ENCODE peak calls at places on chromosome 9, in four cellular contexts. J is esophagus squamous epithelium, K is prostate gland, I is A549. G is an unnamed sample.

GRCh38 chr9:137008312-137008711 is 11.9 kb upstream of the CLIC3 start:
- DNase-seq in J (no peak), K (no peak), I (no peak), G (no peak)

GRCh38 chr9:136713555-136713949 is 1.2 kb downstream of the DIPK1B start:
- DNase-seq in J (no peak), K (no peak), I (no peak), G (no peak)

GRCh38 chr9:132908635-132909034 is 29.9 kb downstream of the SPACA9 start:
- DNase-seq in J (no peak), K (no peak), I (no peak), G (no peak)

GRCh38 chr9:115194216-115194615 is 76.3 kb upstream of the TNC start:
- DNase-seq in J (no peak), K (no peak), I (no peak), G (no peak)

GRCh38 chr9:73143606-73144328 is 7.9 kb upstream of the ANXA1 start:
- DNase-seq in J (no peak), K (no peak), I (peak), G (no peak)

GRCh38 chr9:91024841-91025240 is 223.2 kb downstream of the SYK start:
- DNase-seq in J (no peak), K (no peak), I (no peak), G (no peak)

GRCh38 chr9:95517559-95517933 is 775 bp upstream of the PTCH1 start:
- DNase-seq in J (no peak), K (no peak), I (no peak), G (no peak)

GRCh38 chr9:37963936-37964739 is 60.2 kb upstream of the SLC25A51 start:
- DNase-seq in J (no peak), K (peak), I (peak), G (peak)

GRCh38 chr9:113057193-113057592 is 669 bp upstream of the ZFP37 start:
- DNase-seq in J (no peak), K (no peak), I (peak), G (no peak)

GRCh38 chr9:18675973-18676372 is 202.0 kb downstream of the ADAMTSL1 start:
- DNase-seq in J (no peak), K (no peak), I (no peak), G (no peak)

GRCh38 chr9:8647824-8648223 is 848.2 kb upstream of the DMAC1 start:
- DNase-seq in J (no peak), K (no peak), I (no peak), G (no peak)

GRCh38 chr9:90141723-90142122 is 500.9 kb downstream of the DIRAS2 start:
- DNase-seq in J (no peak), K (no peak), I (peak), G (no peak)

GRCh38 chr9:878239-878638 is 36.7 kb downstream of the DMRT1 start:
- DNase-seq in J (no peak), K (no peak), I (no peak), G (no peak)

GRCh38 chr9:16726718-16727451 is 143.6 kb downstream of the BNC2 start:
- DNase-seq in J (no peak), K (peak), I (peak), G (peak)

GRCh38 chr9:89815903-89816573 is 211.2 kb downstream of the GADD45G start:
- DNase-seq in J (no peak), K (no peak), I (no peak), G (no peak)

GRCh38 chr9:136010176-136010575 is 49.0 kb upstream of the UBAC1 start:
- DNase-seq in J (no peak), K (no peak), I (no peak), G (no peak)

GRCh38 chr9:2461886-2462285 is 159.7 kb upstream of the VLDLR start:
- DNase-seq in J (no peak), K (no peak), I (no peak), G (no peak)

GRCh38 chr9:11335011-11335410 is 722.2 kb upstream of the PTPRD start:
- DNase-seq in J (no peak), K (no peak), I (no peak), G (no peak)

GRCh38 chr9:32351845-32352244 is 32.6 kb upstream of the ACO1 start:
- DNase-seq in J (no peak), K (no peak), I (peak), G (no peak)

GRCh38 chr9:133632806-133633680 is 3.1 kb upstream of the DBH start:
- DNase-seq in J (no peak), K (no peak), I (no peak), G (no peak)

DNA sequence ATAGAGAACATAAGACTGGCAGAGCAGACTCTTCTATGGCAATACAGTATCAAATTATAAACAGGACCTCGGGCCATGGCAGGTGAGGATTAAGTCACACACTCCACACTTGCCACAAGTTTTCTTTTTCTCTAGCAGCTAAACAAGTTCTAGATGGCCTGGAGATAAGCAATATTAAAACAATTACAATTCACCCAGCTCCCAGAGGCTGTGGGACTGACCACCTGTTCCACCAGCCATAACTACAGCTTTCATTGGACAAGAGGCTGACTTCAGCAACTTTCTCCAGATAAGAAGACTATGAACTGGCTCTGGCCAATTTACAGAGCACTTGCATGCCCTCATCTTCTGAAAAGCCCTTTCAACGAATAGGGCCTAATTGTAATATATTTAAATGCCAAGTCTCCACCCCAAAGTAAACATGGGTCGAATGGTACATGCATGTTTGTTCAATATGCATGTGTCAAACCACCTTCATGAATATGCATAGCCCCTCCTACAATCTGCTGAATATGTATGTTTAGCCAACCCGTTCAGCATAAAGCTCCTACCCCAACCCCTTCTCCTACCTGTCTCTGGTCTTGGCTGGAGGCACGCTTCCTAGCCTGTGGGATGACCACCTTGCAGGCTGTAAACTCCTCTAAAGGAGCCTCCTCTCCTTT is 6.1 kb upstream of the CFAP157 start:
- DNase-seq in J (no peak), K (no peak), I (no peak), G (no peak)
- TF ChIP-seq POLR2A in J (no peak), K (no peak), I (no peak), G (no peak)

GRCh38 chr9:121075251-121076036 is 689 bp downstream of the CNTRL start:
- DNase-seq in J (no peak), K (no peak), I (no peak), G (no peak)

GRCh38 chr9:121071356-121071755 is 3.4 kb upstream of the CNTRL start:
- DNase-seq in J (no peak), K (no peak), I (no peak), G (no peak)

GRCh38 chr9:121073038-121073437 is 1.7 kb upstream of the CNTRL start:
- DNase-seq in J (no peak), K (no peak), I (peak), G (peak)

GRCh38 chr9:121074370-121075250 is at the start of gene CNTRL:
- DNase-seq in J (peak), K (peak), I (peak), G (peak)
- TF ChIP-seq CTCF in J (no peak), K (no peak), I (no peak), G (no peak)

GRCh38 chr9:128881884-128882676 is at the start of the genes KYAT1 and LRRC8A:
- DNase-seq in J (peak), K (peak), I (peak), G (peak)
- TF ChIP-seq POLR2A in J (peak), K (peak), I (peak), G (no peak)

DNA sequence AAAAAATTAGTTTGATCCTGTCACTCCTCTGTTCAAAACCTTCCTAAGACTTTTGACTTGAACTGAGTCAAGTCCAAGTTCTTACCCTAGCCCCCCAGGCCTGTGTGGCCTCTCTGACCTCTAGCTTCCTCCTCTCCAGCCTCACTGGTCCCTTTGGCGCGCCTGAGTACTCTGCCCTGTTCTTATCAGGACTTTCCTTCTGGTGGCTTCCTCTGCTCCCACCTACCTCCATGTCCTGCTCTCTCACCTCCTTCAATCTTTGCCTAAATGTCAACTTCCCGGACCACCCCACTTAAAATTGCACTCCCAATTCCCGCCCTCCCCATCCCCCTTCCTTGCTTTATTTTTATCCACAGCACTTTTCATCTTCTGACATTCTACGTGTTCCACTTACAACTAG is 526.1 kb upstream of the KLF4 start:
- DNase-seq in J (no peak), K (no peak), I (no peak), G (no peak)
- TF ChIP-seq CTCF in J (no peak), K (no peak), I (no peak), G (no peak)

DNA sequence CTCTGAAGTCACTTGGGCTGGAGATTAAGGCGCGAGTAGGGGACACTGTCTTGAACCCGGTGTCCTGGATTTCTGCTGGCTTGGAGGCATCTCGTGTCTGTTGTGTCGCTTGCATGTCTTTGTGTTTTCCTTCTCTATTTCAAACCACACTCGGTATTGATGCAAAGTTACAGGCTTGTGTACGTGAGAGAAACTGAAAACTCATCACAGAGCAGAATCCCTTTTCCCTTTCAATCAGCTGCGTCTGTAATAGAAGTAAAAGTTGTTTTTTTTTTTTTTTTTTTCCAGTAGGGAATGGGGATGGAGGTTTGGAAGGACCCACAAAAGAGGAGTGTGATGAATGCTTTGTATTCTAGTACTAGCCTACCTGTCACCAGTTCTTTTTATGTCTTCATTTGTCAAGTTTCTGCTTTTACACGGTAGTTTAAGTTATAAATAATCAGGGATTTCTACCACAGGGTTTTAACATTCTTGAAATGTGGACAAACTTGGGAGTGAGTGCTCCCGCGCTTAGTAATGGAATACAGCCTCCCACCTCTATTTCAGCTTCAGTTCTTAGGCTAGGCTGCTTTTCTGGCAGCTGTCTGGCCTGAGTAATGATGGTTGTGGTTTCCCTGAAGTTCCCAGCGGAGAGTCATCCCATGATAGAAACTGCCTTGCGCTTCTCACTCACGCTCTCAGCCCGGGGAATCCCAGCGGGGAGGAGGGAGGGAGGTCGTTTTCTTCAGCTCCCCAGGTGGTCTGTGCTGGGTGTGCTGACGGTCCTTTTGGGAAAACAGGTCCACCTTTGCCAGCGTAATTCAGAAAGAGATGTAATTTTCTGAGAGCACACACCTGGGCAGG is 789 bp downstream of the TJP2 start:
- DNase-seq in J (no peak), K (no peak), I (no peak), G (no peak)
- TF ChIP-seq POLR2A in J (no peak), K (no peak), I (no peak), G (no peak)

GRCh38 chr9:124394596-124394995 is 20.6 kb downstream of the PSMB7 start:
- DNase-seq in J (no peak), K (no peak), I (no peak), G (no peak)
- TF ChIP-seq CTCF in J (no peak), K (no peak), I (peak), G (no peak)